ENCODE peak calls at places on chromosomes 1 and 21, in four cellular contexts. K is breast epithelium, T is heart left ventricle, H is neural progenitor cell. L is an unnamed sample. For H3K36me3 and H3K4me1, the result is how much of the 10 kb centered on the place peaks cover.

GRCh38 chr1:87972818-87973217 is 644.1 kb downstream of the LMO4 start:
- DNase-seq in H (peak), T (no peak), K (no peak), L (no peak)

GRCh38 chr1:93692451-93692861 is 10.8 kb upstream of the BCAR3 start:
- DNase-seq in K (no peak), H (no peak), T (no peak), L (no peak)

GRCh38 chr1:53641481-53642214 is 97.3 kb downstream of the GLIS1 start:
- DNase-seq in H (no peak), T (no peak), K (peak), L (no peak)

GRCh38 chr21:44372616-44373015 is 19.2 kb downstream of the TRPM2 start:
- DNase-seq in H (no peak), T (no peak), K (no peak), L (no peak)

GRCh38 chr1:36889846-36890245 is 144.5 kb downstream of the GRIK3 start:
- DNase-seq in T (no peak), K (no peak), H (no peak), L (no peak)

GRCh38 chr1:235327559-235328270 is at the start of gene ARID4B:
- DNase-seq in H (peak), T (no peak), K (peak), L (no peak)

GRCh38 chr1:175673236-175674150 is 69.9 kb downstream of the TNR start:
- DNase-seq in T (no peak), K (no peak), H (peak), L (no peak)

GRCh38 chr1:181044449-181044966 is 10.7 kb downstream of the MR1 start:
- DNase-seq in T (no peak), H (no peak), K (no peak), L (no peak)

GRCh38 chr1:212007178-212007577 is 28.2 kb downstream of the INTS7 start:
- DNase-seq in K (no peak), T (no peak), H (no peak), L (no peak)

GRCh38 chr1:28855469-28855944 is 43.5 kb downstream of the OPRD1 start:
- DNase-seq in H (no peak), K (no peak), T (no peak), L (no peak)

GRCh38 chr1:109667452-109668122 is at the start of gene GSTM2:
- DNase-seq in H (peak), T (peak), K (peak), L (peak)

GRCh38 chr1:202694354-202694753 is 15.9 kb downstream of the SYT2 start:
- DNase-seq in T (no peak), K (no peak), H (no peak), L (no peak)

GRCh38 chr1:81550753-81551152 is 250.0 kb upstream of the ADGRL2 start:
- DNase-seq in H (no peak), K (no peak), T (no peak), L (no peak)

GRCh38 chr21:42374457-42374856 is 8.1 kb upstream of the TFF1 start:
- DNase-seq in H (no peak), K (no peak), T (no peak), L (no peak)

GRCh38 chr21:33540711-33541104 is 1.2 kb downstream of the GART start:
- DNase-seq in K (no peak), H (no peak), T (no peak), L (no peak)

GRCh38 chr1:110626890-110627289 is 20.7 kb upstream of the KCNA2 start:
- DNase-seq in H (no peak), T (no peak), K (no peak), L (no peak)

GRCh38 chr1:105632342-105633196 is 1423.9 kb upstream of the PRMT6 start:
- DNase-seq in K (no peak), T (no peak), H (no peak), L (no peak)

DNA sequence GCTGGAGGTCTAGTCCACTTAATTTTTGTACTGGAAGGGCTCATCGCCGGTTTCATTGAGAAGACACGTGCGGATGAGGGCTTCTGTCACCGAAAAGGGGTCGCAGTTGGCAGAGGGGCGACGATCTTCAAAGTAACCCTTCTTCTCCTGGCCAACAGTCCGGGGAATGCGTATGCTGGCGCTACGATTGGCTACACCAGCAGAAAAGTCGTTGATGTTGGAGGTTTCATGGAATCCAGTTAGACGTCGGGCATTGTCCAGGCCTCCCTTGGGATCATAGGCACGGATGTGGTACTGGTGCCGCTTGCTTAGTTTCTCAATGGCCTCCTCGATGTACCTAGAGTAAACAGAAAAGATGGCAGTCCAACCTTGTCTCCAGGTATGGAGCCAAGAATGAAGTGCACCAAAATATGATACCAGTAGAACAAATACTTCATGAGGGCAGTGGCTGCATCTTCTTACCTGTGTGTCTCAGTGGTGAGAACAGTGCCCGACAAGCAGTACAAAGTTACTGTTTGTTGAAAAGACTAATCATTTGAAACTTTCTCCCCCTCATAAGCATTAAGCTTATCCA is 7.1 kb downstream of the GLUL start:
- DNase-seq in H (no peak), K (no peak), T (no peak), L (no peak)
- H3K36me3 ChIP-seq in H (under half), K (under half), T (half or more), L (under half)

GRCh38 chr1:23694371-23694770 is 2.8 kb downstream of the RPL11 start:
- DNase-seq in K (no peak), H (no peak), T (no peak), L (no peak)
- H3K4me3 ChIP-seq in K (no peak), H (no peak), T (no peak), L (no peak)

DNA sequence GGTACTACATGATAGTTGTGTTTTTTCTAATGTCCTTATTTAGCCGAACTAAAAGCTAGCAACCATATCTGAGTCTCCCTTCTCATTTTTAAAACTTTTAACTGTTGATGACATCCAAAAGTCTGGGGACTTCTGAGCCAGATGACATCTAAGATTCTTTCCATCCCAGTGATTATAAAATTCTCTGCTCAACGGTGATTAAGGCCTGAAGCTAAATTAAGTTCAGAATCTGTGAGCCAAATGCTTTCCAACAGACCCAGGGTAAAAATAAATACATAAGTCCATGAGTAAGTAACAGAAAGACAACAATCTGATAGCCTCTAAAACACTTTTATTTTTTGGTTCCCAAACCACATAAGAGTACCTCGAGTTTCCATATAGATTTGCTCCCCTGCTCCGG is 13.1 kb upstream of the PTP4A2 start:
- DNase-seq in H (no peak), T (no peak), K (no peak), L (no peak)
- H3K4me1 ChIP-seq in H (under half), T (under half), K (under half), L (under half)

DNA sequence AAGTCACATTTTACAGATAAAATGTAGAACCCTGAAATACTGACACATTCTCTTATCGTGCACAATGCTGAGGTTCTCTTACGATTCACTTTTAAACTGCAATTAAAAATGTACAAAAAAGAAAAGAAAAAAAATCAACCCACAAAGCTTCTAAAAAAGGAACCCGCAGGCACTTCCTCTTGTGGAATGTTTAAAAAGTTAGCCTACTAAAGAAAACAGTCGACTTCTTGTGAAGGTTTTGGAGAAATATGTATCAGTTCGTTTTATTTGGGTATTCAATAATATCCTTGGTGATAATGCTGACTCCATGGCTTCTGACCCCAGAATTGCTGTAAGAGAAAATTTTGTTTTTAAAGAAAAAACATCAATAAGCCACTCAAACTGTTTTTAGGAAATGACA is 10.2 kb downstream of the HNRNPU start:
- DNase-seq in T (no peak), K (no peak), H (no peak), L (no peak)
- H3K36me3 ChIP-seq in T (half or more), K (under half), H (half or more), L (half or more)

GRCh38 chr1:192158181-192158580 is at the start of gene RGS18:
- DNase-seq in T (no peak), H (no peak), K (no peak), L (no peak)
- H3K4me3 ChIP-seq in T (no peak), H (no peak), K (no peak), L (no peak)

DNA sequence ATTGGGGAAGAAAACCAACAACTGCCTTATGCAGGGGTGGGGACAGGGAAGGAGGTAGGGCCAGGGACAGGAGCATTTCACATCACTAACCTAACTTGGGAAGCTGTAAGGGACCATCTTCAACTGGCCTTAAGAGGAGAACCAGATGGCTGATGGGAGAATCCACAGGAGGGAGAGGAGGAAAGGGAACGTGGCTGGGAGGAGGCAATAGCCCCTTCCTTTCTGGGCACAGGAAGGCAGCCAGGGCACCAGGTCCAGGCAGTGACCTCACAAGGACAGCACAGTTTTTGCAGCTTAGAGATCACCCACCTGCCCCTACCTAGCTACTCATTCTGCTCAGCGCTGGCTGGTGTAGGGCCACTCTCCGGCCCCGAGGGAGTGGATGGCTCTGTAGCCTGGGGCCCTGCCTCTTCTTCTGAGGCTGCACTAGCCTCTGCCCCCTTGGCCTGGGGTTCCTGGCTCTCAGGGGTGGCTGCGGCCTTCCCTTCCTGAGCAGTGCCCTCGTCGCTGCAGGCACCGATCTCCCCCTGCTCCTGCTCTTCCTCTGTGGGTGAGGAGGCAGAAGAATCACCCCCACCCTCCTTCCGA is 1.7 kb downstream of the MARCKSL1 start:
- DNase-seq in H (no peak), T (no peak), K (no peak), L (no peak)
- H3K4me1 ChIP-seq in H (under half), T (under half), K (under half), L (under half)